ENCODE peak calls at places on chromosomes 16 and 17, in ten cellular contexts. Y is mucosa of gallbladder; B is gastrocnemius medialis; A is cerebellar nuclear complex; E is AG08396; G is breast epithelium; K is OCI-LY7; I is naive thymus-derived CD8-positive, alpha-beta T cell; U is lower leg skin; D is D341Med. Q is an unnamed sample.

GRCh38 chr17:60315650-60316049 is 76.3 kb downstream of the USP32 start:
- DNase-seq in Y (no peak), I (no peak), D (no peak), B (no peak), U (no peak), E (no peak), K (no peak), A (no peak), G (no peak), Q (no peak)

GRCh38 chr16:57192720-57193486 is 6.8 kb downstream of the RSPRY1 start:
- DNase-seq in B (no peak), E (no peak), I (no peak), K (no peak), D (no peak), U (no peak), A (no peak), Y (no peak), G (no peak), Q (no peak)

GRCh38 chr16:85042126-85042525 is 14.5 kb downstream of the KIAA0513 start:
- DNase-seq in D (no peak), I (no peak), E (no peak), G (no peak), Y (no peak), B (no peak), U (no peak), K (no peak), A (no peak), Q (no peak)

GRCh38 chr16:66459878-66460277 is 32.8 kb downstream of the BEAN1 start:
- DNase-seq in D (no peak), U (peak; percentile 72), B (no peak), K (no peak), I (no peak), Y (no peak), A (no peak), E (no peak), G (no peak), Q (no peak)

GRCh38 chr17:36728030-36728991 is 126.9 kb downstream of the MRM1 start:
- DNase-seq in B (no peak), G (no peak), I (no peak), D (no peak), A (no peak), Y (no peak), E (no peak), U (no peak), K (no peak), Q (no peak)

GRCh38 chr16:12344577-12345343 is 368.2 kb downstream of the SNX29 start:
- DNase-seq in G (no peak), U (no peak), Y (peak; percentile 34), D (no peak), A (no peak), E (no peak), K (no peak), B (no peak), I (no peak), Q (no peak)

GRCh38 chr16:87412996-87413421 is 20.9 kb downstream of the MAP1LC3B start:
- DNase-seq in A (no peak), U (no peak), B (no peak), E (no peak), I (no peak), G (no peak), D (no peak), Y (no peak), K (no peak), Q (no peak)

GRCh38 chr16:62058412-62058811 is 22.2 kb upstream of the CDH8 start:
- DNase-seq in A (no peak), K (no peak), G (no peak), B (no peak), I (no peak), U (no peak), D (no peak), E (no peak), Y (no peak), Q (no peak)

GRCh38 chr17:57999496-58000017 is 7.5 kb downstream of the SRSF1 start:
- DNase-seq in D (peak; percentile 40), I (no peak), B (no peak), A (peak; percentile 41), G (no peak), U (no peak), K (peak; percentile 80), E (no peak), Y (no peak), Q (no peak)

GRCh38 chr17:38911081-38911730 is 14.2 kb upstream of the LASP1NB start:
- DNase-seq in K (no peak), I (no peak), Y (no peak), G (no peak), A (no peak), U (peak; percentile 57), D (peak; percentile 45), B (no peak), E (no peak), Q (peak; percentile 61)

GRCh38 chr17:74712756-74713155 is at the start of gene CD300LF:
- DNase-seq in Y (peak; percentile 34), B (peak; percentile 14), I (no peak), A (no peak), U (no peak), E (no peak), G (no peak), D (no peak), K (no peak), Q (no peak)

GRCh38 chr17:63474914-63475460 is 1.9 kb upstream of the ACE start:
- DNase-seq in A (no peak), B (no peak), K (no peak), U (no peak), G (no peak), I (no peak), D (no peak), E (no peak), Y (no peak), Q (no peak)

GRCh38 chr16:56428087-56428486 is 2.7 kb upstream of the AMFR start:
- DNase-seq in A (no peak), Y (no peak), G (no peak), E (no peak), B (no peak), D (no peak), I (no peak), U (no peak), K (no peak), Q (no peak)

GRCh38 chr17:42536372-42537155 is 523 bp downstream of the NAGLU start:
- DNase-seq in D (peak; percentile 95), U (peak; percentile 96), B (peak; percentile 85), A (peak; percentile 44), K (peak; percentile 84), G (peak; percentile 68), Y (peak; percentile 82), E (peak; percentile 96), I (peak; percentile 53), Q (peak; percentile 91)

GRCh38 chr17:21125862-21126261 is 902 bp upstream of the DHRS7B start:
- DNase-seq in Y (no peak), A (no peak), B (no peak), D (no peak), K (peak; percentile 39), U (no peak), G (no peak), E (no peak), I (peak; percentile 56), Q (no peak)

GRCh38 chr16:23143391-23143790 is 5.9 kb downstream of the USP31 start:
- DNase-seq in B (no peak), I (no peak), E (no peak), Y (no peak), G (no peak), K (no peak), A (no peak), D (no peak), U (no peak), Q (no peak)

GRCh38 chr17:48259710-48260291 is 152.2 kb downstream of the SNX11 start:
- DNase-seq in U (no peak), D (no peak), K (peak; percentile 41), I (no peak), G (no peak), Y (no peak), E (no peak), A (no peak), B (no peak), Q (no peak)

GRCh38 chr17:9790889-9791876 is at the start of gene DHRS7C:
- DNase-seq in A (no peak), K (no peak), I (no peak), E (no peak), G (no peak), U (no peak), B (peak; percentile 68), Y (no peak), D (no peak), Q (no peak)

GRCh38 chr17:61335105-61335844 is 64.4 kb upstream of the TBX2 start:
- DNase-seq in K (no peak), I (no peak), G (no peak), U (no peak), A (no peak), E (no peak), B (no peak), Y (no peak), D (no peak), Q (no peak)

GRCh38 chr16:10325783-10326543 is 59.9 kb upstream of the ATF7IP2 start:
- DNase-seq in E (no peak), B (no peak), K (no peak), Y (no peak), U (no peak), I (no peak), A (no peak), D (no peak), G (no peak), Q (no peak)

GRCh38 chr17:79545251-79546005 is 65.4 kb downstream of the RBFOX3 start:
- DNase-seq in D (no peak), A (no peak), I (no peak), Y (no peak), K (no peak), E (no peak), B (no peak), G (no peak), U (no peak), Q (no peak)

GRCh38 chr16:55035037-55035436 is 104.4 kb downstream of the IRX5 start:
- DNase-seq in K (peak; percentile 39), G (no peak), D (no peak), E (no peak), A (no peak), I (no peak), B (no peak), Y (peak; percentile 19), U (no peak), Q (no peak)

GRCh38 chr16:68792465-68793324 is 50.6 kb upstream of the TANGO6 start:
- DNase-seq in E (no peak), G (no peak), A (no peak), K (no peak), U (no peak), D (no peak), Y (peak; percentile 73), I (no peak), B (no peak), Q (no peak)

GRCh38 chr17:82316651-82317393 is 586 bp downstream of the CD7 start:
- DNase-seq in I (no peak), G (no peak), Y (no peak), B (no peak), U (no peak), D (no peak), K (no peak), E (no peak), A (no peak), Q (no peak)

GRCh38 chr17:82876602-82877391 is 37.0 kb upstream of the ZNF750 start:
- DNase-seq in U (peak; percentile 94), A (peak; percentile 93), G (peak; percentile 85), Y (peak; percentile 76), E (peak; percentile 96), I (no peak), K (no peak), D (peak; percentile 77), B (peak; percentile 86), Q (peak; percentile 47)

GRCh38 chr16:3188925-3189825 is 1.2 kb downstream of the OR1F1 start:
- DNase-seq in U (no peak), D (peak; percentile 68), B (no peak), G (no peak), Y (no peak), A (no peak), I (peak; percentile 43), E (no peak), K (no peak), Q (no peak)

GRCh38 chr17:64974750-64975317 is 55.6 kb upstream of the LRRC37A3 start:
- DNase-seq in G (no peak), K (no peak), Y (no peak), I (no peak), D (no peak), A (no peak), U (peak; percentile 10), E (no peak), B (no peak), Q (no peak)

GRCh38 chr17:7577327-7578199 is 1.9 kb upstream of the CD68 start:
- DNase-seq in D (no peak), Y (no peak), I (no peak), A (no peak), U (no peak), B (no peak), K (no peak), G (no peak), E (no peak), Q (no peak)